ENCODE peak calls at places on chromosomes 16 and 17, in six cellular contexts. K is EL; W is frontal cortex; E is kidney; A is activated gamma-delta T cell treated with anti-CD3 and anti-CD28 coated beads, Interleukin-2, amount 50 U/mL, for 16 hours; N is germinal center. P is an unnamed sample.

GRCh38 chr17:76202516-76202915 is 37.8 kb downstream of the RNF157 start:
- DNase-seq in K (peak; percentile 59), W (no peak), E (no peak), A (no peak), N (no peak), P (no peak)

GRCh38 chr17:73657473-73658116 is 13.3 kb upstream of the SDK2 start:
- DNase-seq in K (no peak), W (no peak), E (no peak), A (no peak), N (no peak), P (peak; percentile 47)

GRCh38 chr17:7477392-7478275 is 1.8 kb downstream of the ZBTB4 start:
- DNase-seq in K (peak; percentile 88), W (peak; percentile 58), E (peak; percentile 87), A (no peak), N (no peak), P (no peak)

GRCh38 chr17:33521784-33522183 is 228.7 kb upstream of the ASIC2 start:
- DNase-seq in K (no peak), W (peak; percentile 31), E (no peak), A (no peak), N (no peak), P (no peak)

GRCh38 chr17:29929006-29929543 is 953 bp downstream of the SSH2 start:
- DNase-seq in K (peak; percentile 67), W (no peak), E (no peak), A (no peak), N (peak; percentile 7), P (no peak)

GRCh38 chr17:4938670-4939553 is 934 bp downstream of the SLC25A11 start:
- DNase-seq in K (no peak), W (no peak), E (no peak), A (no peak), N (peak; percentile 1), P (no peak)

GRCh38 chr17:75356260-75356937 is 49.1 kb downstream of the GRB2 start:
- DNase-seq in K (no peak), W (no peak), E (no peak), A (no peak), N (no peak), P (no peak)

GRCh38 chr17:50841949-50842354 is 6.6 kb downstream of the WFIKKN2 start:
- DNase-seq in K (peak; percentile 73), W (peak; percentile 89), E (no peak), A (peak; percentile 22), N (peak; percentile 64), P (peak; percentile 44)

GRCh38 chr17:82967268-82968032 is 112.0 kb upstream of the METRNL start:
- DNase-seq in K (no peak), W (no peak), E (peak; percentile 41), A (no peak), N (no peak), P (no peak)

GRCh38 chr16:74290356-74290755 is 6.3 kb upstream of the PSMD7 start:
- DNase-seq in K (no peak), W (no peak), E (no peak), A (no peak), N (no peak), P (no peak)

GRCh38 chr17:50946891-50947843 is 81.0 kb upstream of the TOB1 start:
- DNase-seq in K (peak; percentile 30), W (no peak), E (no peak), A (no peak), N (no peak), P (no peak)

GRCh38 chr16:65038125-65038524 is 83.7 kb downstream of the CDH11 start:
- DNase-seq in K (no peak), W (no peak), E (no peak), A (no peak), N (no peak), P (no peak)

GRCh38 chr16:8634991-8635736 is 13.7 kb downstream of the METTL22 start:
- DNase-seq in K (peak; percentile 7), W (no peak), E (no peak), A (no peak), N (no peak), P (no peak)

GRCh38 chr17:1890758-1891450 is 61.1 kb downstream of the RPA1 start:
- DNase-seq in K (no peak), W (no peak), E (no peak), A (peak; percentile 35), N (no peak), P (no peak)

GRCh38 chr17:58336456-58337094 is 8.0 kb upstream of the TSPOAP1 start:
- DNase-seq in K (no peak), W (no peak), E (peak; percentile 64), A (no peak), N (no peak), P (peak; percentile 70)

GRCh38 chr17:5043524-5043923 is 8.3 kb upstream of the SLC52A1 start:
- DNase-seq in K (no peak), W (no peak), E (no peak), A (no peak), N (no peak), P (no peak)

GRCh38 chr17:47941246-47941997 is at the start of gene PNPO:
- DNase-seq in K (peak; percentile 99), W (peak; percentile 97), E (peak; percentile 97), A (peak; percentile 89), N (peak; percentile 96), P (peak; percentile 76)

GRCh38 chr17:63151981-63152523 is 186.0 kb downstream of the TANC2 start:
- DNase-seq in K (no peak), W (no peak), E (no peak), A (no peak), N (no peak), P (no peak)

GRCh38 chr16:81266680-81267095 is 28.2 kb downstream of the BCO1 start:
- DNase-seq in K (no peak), W (no peak), E (peak; percentile 31), A (no peak), N (no peak), P (no peak)

GRCh38 chr16:57810197-57811024 is 8.1 kb upstream of the KIFC3 start:
- DNase-seq in K (peak; percentile 91), W (peak; percentile 61), E (peak; percentile 95), A (peak; percentile 80), N (no peak), P (peak; percentile 58)

GRCh38 chr16:87806608-87807546 is 41.1 kb upstream of the KLHDC4 start:
- DNase-seq in K (peak; percentile 91), W (peak; percentile 64), E (no peak), A (peak; percentile 33), N (peak; percentile 87), P (no peak)